ENCODE peak calls at places on chromosomes 3 and 15, in four cellular contexts. U is fibroblast of mammary gland, F is H1, N is testis. K is an unnamed sample.

GRCh38 chr3:32177702-32178198 is 60.7 kb upstream of the CMTM8 start:
- DNase-seq in N (peak), F (no peak), U (peak), K (peak)

GRCh38 chr3:113685956-113686721 is 10.3 kb downstream of the USF3 start:
- DNase-seq in N (no peak), U (peak), F (no peak), K (peak)

GRCh38 chr3:36840453-36840921 is 76.1 kb upstream of the DCLK3 start:
- DNase-seq in N (no peak), U (peak), F (no peak), K (peak)

GRCh38 chr3:57060089-57060829 is at the start of gene SPATA12:
- DNase-seq in F (peak), U (peak), N (peak), K (peak)

GRCh38 chr3:129651316-129652202 is 45.1 kb upstream of the PLXND1 start:
- DNase-seq in N (no peak), F (no peak), U (peak), K (peak)

GRCh38 chr3:44342191-44342790 is 3.7 kb downstream of the TCAIM start:
- DNase-seq in U (peak), F (no peak), N (no peak), K (peak)

GRCh38 chr15:63826513-63826912 is 7.2 kb downstream of the HERC1 start:
- DNase-seq in U (peak), N (no peak), F (no peak), K (peak)

GRCh38 chr15:47743886-47744285 is 26.6 kb downstream of the SEMA6D start:
- DNase-seq in F (no peak), U (no peak), N (no peak), K (no peak)

GRCh38 chr3:72082121-72082715 is 297.3 kb upstream of the PROK2 start:
- DNase-seq in N (no peak), F (no peak), U (peak), K (no peak)

GRCh38 chr3:101172516-101172915 is 147.9 kb downstream of the IMPG2 start:
- DNase-seq in U (peak), F (no peak), N (no peak), K (peak)

GRCh38 chr3:61830111-61830400 is 268.7 kb downstream of the PTPRG start:
- DNase-seq in N (peak), F (no peak), U (peak), K (no peak)

GRCh38 chr3:12451481-12451880 is 32.8 kb upstream of the TSEN2 start:
- DNase-seq in N (no peak), U (no peak), F (no peak), K (no peak)

GRCh38 chr3:154795582-154795981 is 284.5 kb upstream of the MME start:
- DNase-seq in U (peak), F (no peak), N (no peak), K (peak)

GRCh38 chr3:178003756-178004155 is 532.5 kb upstream of the KCNMB2 start:
- DNase-seq in N (no peak), U (peak), F (no peak), K (no peak)

GRCh38 chr3:33074217-33075067 is 22.5 kb downstream of the GLB1 start:
- DNase-seq in N (peak), U (peak), F (no peak), K (peak)

GRCh38 chr3:197912770-197913476 is 37.1 kb upstream of the RPL35A start:
- DNase-seq in F (no peak), N (peak), U (peak), K (no peak)

GRCh38 chr3:133049491-133049890 is 11.3 kb downstream of the TMEM108 start:
- DNase-seq in N (no peak), F (no peak), U (no peak), K (no peak)

GRCh38 chr15:85974742-85975141 is 104.9 kb upstream of the AGBL1 start:
- DNase-seq in F (no peak), U (no peak), N (no peak), K (no peak)

GRCh38 chr3:114504941-114505632 is 211.3 kb downstream of the TIGIT start:
- DNase-seq in U (peak), N (no peak), F (no peak), K (peak)

GRCh38 chr3:102034639-102035038 is 185.3 kb downstream of the NFKBIZ start:
- DNase-seq in U (no peak), N (no peak), F (no peak), K (no peak)

GRCh38 chr3:147244397-147244796 is 161.9 kb downstream of the ZIC4 start:
- DNase-seq in U (no peak), N (no peak), F (no peak), K (no peak)

GRCh38 chr3:122640437-122640999 is 40.1 kb upstream of the PARP14 start:
- DNase-seq in N (no peak), F (no peak), U (no peak), K (no peak)

DNA sequence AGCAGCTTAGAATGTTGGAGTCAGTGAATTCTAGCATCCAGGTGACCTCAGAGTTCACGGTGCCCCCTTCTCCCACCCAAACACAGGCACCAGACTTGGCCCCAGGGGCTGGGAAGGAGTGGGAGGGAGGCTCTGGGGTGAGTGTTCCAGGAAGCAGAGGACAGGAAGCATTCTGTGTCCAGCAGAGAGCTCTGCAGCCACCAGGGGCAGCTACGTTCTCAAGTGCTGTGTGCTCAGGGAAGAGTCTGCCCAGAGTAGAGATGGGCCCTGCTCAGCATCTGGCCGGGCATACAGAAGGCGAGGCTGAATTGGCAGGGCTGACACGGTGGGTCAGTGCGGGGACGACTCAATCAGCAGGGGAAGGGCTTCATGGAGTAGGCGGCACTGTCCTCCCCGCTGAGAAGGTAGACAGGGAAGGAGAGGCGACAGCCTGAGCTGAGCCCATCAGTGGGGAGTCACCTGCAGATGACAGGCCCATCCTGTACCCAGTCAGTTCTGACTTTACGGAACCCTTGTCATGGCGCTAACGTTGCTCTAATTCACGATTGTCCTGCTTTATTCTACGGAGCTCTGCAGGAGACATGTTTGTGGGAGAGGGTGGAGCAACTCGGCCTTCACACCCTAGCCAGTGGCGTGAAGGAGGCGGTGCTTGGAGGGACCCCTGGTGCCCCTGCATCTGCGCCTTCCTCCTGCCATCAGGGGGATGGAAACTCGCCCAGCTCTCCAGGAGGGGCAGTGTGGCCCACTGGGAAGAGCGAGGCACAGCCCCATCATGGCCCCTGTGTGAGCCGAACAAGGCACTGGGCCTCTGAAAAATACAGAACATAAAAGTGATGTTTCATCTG is 82.1 kb downstream of the C3orf70 start:
- DNase-seq in F (no peak), U (peak), N (peak), K (peak)
- TF ChIP-seq CTCF in F (peak), U (peak), N (no peak), K (peak)

GRCh38 chr15:57468486-57468885 is 92.2 kb downstream of the CGNL1 start:
- DNase-seq in F (no peak), N (no peak), U (no peak), K (no peak)

GRCh38 chr15:57477736-57478522 is 101.6 kb downstream of the CGNL1 start:
- DNase-seq in U (no peak), N (no peak), F (no peak), K (no peak)

GRCh38 chr15:57476533-57476975 is 100.2 kb downstream of the CGNL1 start:
- DNase-seq in N (no peak), U (peak), F (no peak), K (peak)

GRCh38 chr15:57470543-57470942 is 94.2 kb downstream of the CGNL1 start:
- DNase-seq in U (no peak), F (no peak), N (no peak), K (no peak)

GRCh38 chr15:57472861-57473260 is 96.6 kb downstream of the CGNL1 start:
- DNase-seq in F (no peak), N (no peak), U (peak), K (peak)
- H3K4me3 ChIP-seq in F (no peak), N (no peak), U (no peak), K (no peak)

GRCh38 chr3:48518755-48519154 is 14.8 kb upstream of the SHISA5 start:
- DNase-seq in N (no peak), F (no peak), U (no peak), K (no peak)
- TF ChIP-seq CTCF in N (no peak), F (no peak), U (no peak), K (no peak)

GRCh38 chr3:48451270-48451669 is 4.7 kb downstream of the ATRIP start:
- DNase-seq in F (no peak), N (no peak), U (no peak), K (no peak)
- H3K4me3 ChIP-seq in F (no peak), N (no peak), U (no peak), K (no peak)

GRCh38 chr15:49877871-49878511 is 241.0 kb downstream of the ATP8B4 start:
- DNase-seq in U (peak), N (peak), F (no peak), K (peak)

GRCh38 chr15:49877117-49877860 is 241.7 kb downstream of the ATP8B4 start:
- DNase-seq in F (no peak), N (no peak), U (peak), K (peak)

GRCh38 chr15:49876401-49877038 is 242.5 kb downstream of the ATP8B4 start:
- DNase-seq in F (peak), U (no peak), N (peak), K (no peak)

GRCh38 chr15:49875392-49875791 is 243.6 kb downstream of the ATP8B4 start:
- DNase-seq in F (no peak), N (no peak), U (no peak), K (no peak)
- TF ChIP-seq CTCF in F (no peak), N (no peak), U (peak), K (no peak)